ENCODE peak calls at places on chromosome 9, in four cellular contexts. F is AG04450, M is colonic mucosa, U is fibroblast of lung. E is an unnamed sample.

GRCh38 chr9:91720746-91721705 is 229.0 kb downstream of the ROR2 start:
- DNase-seq in F (no peak), M (no peak), U (no peak), E (no peak)

GRCh38 chr9:120710110-120710981 is 3.9 kb downstream of the MEGF9 start:
- DNase-seq in M (no peak), U (peak), F (no peak), E (no peak)

GRCh38 chr9:95762322-95762721 is 113.2 kb upstream of the ERCC6L2 start:
- DNase-seq in F (no peak), U (no peak), M (no peak), E (no peak)

GRCh38 chr9:21551401-21551800 is 69.3 kb upstream of the IFNE start:
- DNase-seq in U (peak), F (no peak), M (no peak), E (no peak)

GRCh38 chr9:37104183-37104889 is 16.0 kb upstream of the ZCCHC7 start:
- DNase-seq in U (peak), M (no peak), F (peak), E (no peak)

GRCh38 chr9:133726401-133727276 is 11.5 kb downstream of the SARDH start:
- DNase-seq in U (peak), F (no peak), M (peak), E (peak)

GRCh38 chr9:80509358-80509757 is 937.6 kb downstream of the TLE4 start:
- DNase-seq in F (no peak), U (peak), M (no peak), E (no peak)

GRCh38 chr9:87336914-87337333 is 160.7 kb upstream of the DAPK1 start:
- DNase-seq in F (peak), U (peak), M (peak), E (no peak)

GRCh38 chr9:124133752-124134151 is 122.2 kb downstream of the LHX2 start:
- DNase-seq in U (peak), F (no peak), M (peak), E (peak)

GRCh38 chr9:126365780-126366179 is 39.2 kb downstream of the MVB12B start:
- DNase-seq in F (no peak), U (no peak), M (no peak), E (no peak)

GRCh38 chr9:6449645-6450044 is 36.6 kb downstream of the UHRF2 start:
- DNase-seq in M (no peak), F (no peak), U (no peak), E (no peak)

GRCh38 chr9:90580576-90580975 is 62.0 kb downstream of the DIRAS2 start:
- DNase-seq in F (no peak), M (no peak), U (no peak), E (no peak)

GRCh38 chr9:136138566-136138965 is 19.9 kb upstream of the TMEM250 start:
- DNase-seq in U (peak), F (no peak), M (peak), E (no peak)
- TF ChIP-seq CTCF in U (peak), F (peak), M (peak), E (no peak)

DNA sequence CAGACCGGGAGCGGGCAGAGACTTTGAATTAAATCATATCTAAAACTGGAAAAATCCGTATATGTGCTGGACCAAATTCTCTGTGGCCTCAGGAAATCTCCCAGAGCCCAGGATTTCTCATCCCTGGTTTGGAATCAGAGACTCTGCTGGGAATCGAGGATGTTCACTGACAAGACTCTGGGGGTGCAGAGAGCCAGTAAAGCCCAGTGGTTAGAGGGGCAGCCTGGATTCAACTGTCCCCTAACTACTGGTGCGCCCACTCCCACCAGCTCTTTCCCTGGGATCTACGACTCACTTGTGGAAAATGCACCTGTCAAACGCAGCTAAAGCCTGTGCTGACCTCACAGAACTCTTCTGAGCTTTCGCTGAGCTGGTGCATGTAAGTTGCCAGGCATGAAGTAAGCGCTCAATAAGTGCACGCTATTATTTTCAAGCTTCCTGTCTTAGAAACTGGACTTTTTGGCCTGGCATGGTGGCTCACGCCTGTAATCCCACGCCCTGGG is 20.5 kb upstream of the TOR2A start:
- DNase-seq in U (no peak), F (no peak), M (no peak), E (no peak)
- H3K4me3 ChIP-seq in U (no peak), F (no peak), M (no peak), E (peak)

GRCh38 chr9:135482015-135482754 is 2.6 kb downstream of the PPP1R26 start:
- DNase-seq in F (no peak), U (no peak), M (no peak), E (no peak)

GRCh38 chr9:135480071-135480941 is 724 bp downstream of the PPP1R26 start:
- DNase-seq in F (no peak), U (peak), M (peak), E (no peak)

GRCh38 chr9:135478858-135479468 is 619 bp upstream of the PPP1R26 start:
- DNase-seq in F (no peak), M (peak), U (peak), E (no peak)

GRCh38 chr9:135479469-135480052 is at the start of gene PPP1R26:
- DNase-seq in F (no peak), M (no peak), U (no peak), E (no peak)

DNA sequence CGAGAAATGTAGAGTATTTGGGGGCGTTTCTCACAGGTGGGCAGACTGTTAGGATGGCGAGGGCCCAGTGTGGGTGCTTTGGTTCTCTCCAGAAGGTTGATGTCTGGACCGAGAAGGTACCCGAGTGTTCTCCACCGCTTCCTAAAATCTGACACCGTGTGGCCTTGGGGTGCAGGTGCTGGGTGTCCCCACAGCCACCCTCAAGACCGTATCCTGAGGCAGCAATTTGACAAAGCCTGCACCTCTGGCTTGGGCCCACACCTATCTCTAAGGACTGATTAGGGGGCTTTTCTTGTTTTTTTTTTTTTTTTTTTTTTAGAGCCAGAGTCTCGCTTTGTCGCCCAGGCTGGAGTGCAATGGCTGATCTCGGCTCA is 1.3 kb downstream of the PPP1R26 start:
- DNase-seq in F (no peak), U (no peak), M (no peak), E (no peak)
- H3K27ac ChIP-seq in F (no peak), U (no peak), M (no peak), E (no peak)

DNA sequence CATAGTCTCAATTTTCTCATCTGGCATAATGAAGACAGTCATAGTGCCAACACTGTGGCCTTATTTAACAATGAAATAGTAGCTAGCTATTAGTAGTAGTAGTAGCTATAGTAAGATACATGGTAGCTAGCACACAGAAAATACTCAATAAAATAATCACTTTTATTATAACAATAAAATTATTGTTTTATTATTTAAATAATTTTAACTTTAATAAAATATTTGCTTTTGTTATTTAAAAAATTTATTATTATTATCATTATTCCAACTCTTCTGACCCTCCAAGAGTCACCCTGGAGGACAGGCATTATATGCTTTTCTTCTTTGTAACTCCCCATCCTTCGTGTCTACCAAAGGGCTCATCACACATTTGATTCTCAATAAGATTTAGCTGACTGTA is 252.1 kb downstream of the TRIM32 start:
- DNase-seq in U (no peak), M (no peak), F (no peak), E (no peak)
- TF ChIP-seq CTCF in U (no peak), M (no peak), F (no peak), E (no peak)

DNA sequence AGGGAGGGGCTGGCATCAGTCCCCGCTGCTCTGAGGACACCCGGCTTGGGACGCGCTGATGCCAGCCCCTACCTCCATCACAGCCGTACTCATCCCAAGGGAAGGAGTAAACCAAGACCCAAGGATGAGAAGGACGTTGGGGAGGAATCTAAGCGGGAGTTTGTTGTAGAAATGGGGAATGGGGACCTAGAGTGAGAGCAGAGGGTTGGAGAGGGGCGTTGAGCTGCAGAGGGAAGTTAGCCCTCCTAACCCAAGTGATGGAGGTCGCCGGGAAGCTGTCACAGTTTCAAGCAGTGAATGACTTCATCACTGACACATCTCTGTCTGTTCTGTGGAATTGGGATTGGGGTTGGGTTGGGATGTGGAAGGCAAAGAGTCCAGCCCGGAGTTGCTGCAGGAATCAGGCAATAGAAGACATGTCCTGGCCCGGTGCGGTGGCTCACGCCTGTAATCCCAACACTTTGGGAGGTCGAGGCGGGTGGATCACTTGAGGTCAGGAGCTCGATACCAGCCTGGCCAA is 759 bp upstream of the SUSD1 start:
- DNase-seq in F (no peak), U (no peak), M (no peak), E (no peak)
- H3K4me3 ChIP-seq in F (no peak), U (peak), M (peak), E (peak)

E was measured in dorsolateral prefrontal cortex.